ENCODE peak calls at places on chromosomes 7 and 10, in nine cellular contexts. H is memory B cell; Z is spleen; I is NCI-H1092; X is activated gamma-delta T cell treated with anti-CD3 and anti-CD28 coated beads, Interleukin-2, amount 50 U/mL, for 16 hours; V is T-cell; O is A549; K is HT1080; F is NCI-H69. U is an unnamed sample.

GRCh38 chr7:147298611-147299043 is 1182.0 kb downstream of the CNTNAP2 start:
- DNase-seq in I (peak), O (no peak), X (no peak), V (no peak), F (peak), H (no peak), Z (no peak), K (no peak), U (no peak)

GRCh38 chr10:21532694-21533576 is 1.1 kb upstream of the MLLT10 start:
- DNase-seq in H (no peak), O (no peak), Z (no peak), F (peak), V (no peak), K (no peak), I (no peak), X (no peak), U (no peak)

GRCh38 chr10:122362621-122363020 is 11.9 kb upstream of the PLEKHA1 start:
- DNase-seq in X (no peak), V (no peak), Z (no peak), F (peak), O (no peak), K (peak), H (no peak), I (no peak), U (no peak)

GRCh38 chr10:3924344-3924743 is 139.3 kb upstream of the KLF6 start:
- DNase-seq in V (no peak), O (no peak), K (peak), H (no peak), F (no peak), I (no peak), X (no peak), Z (no peak), U (no peak)

GRCh38 chr7:135774284-135774683 is 25.7 kb upstream of the FAM180A start:
- DNase-seq in I (peak), V (no peak), Z (no peak), K (no peak), F (peak), H (no peak), O (peak), X (no peak), U (no peak)

GRCh38 chr7:132435016-132435990 is 141.0 kb downstream of the PLXNA4 start:
- DNase-seq in O (no peak), K (no peak), I (peak), H (no peak), F (peak), Z (peak), V (peak), X (no peak), U (no peak)

GRCh38 chr7:46811529-46811928 is 770.4 kb downstream of the TNS3 start:
- DNase-seq in F (no peak), I (no peak), V (no peak), X (no peak), O (no peak), K (peak), H (no peak), Z (no peak), U (no peak)

GRCh38 chr10:101965075-101965765 is 90.8 kb downstream of the ARMH3 start:
- DNase-seq in X (no peak), O (no peak), H (no peak), K (no peak), Z (no peak), F (peak), I (no peak), V (no peak), U (no peak)

GRCh38 chr7:7720193-7720592 is 1.8 kb upstream of the RPA3 start:
- DNase-seq in I (peak), K (no peak), H (no peak), V (no peak), Z (no peak), X (no peak), F (peak), O (no peak), U (no peak)

GRCh38 chr7:43141091-43141490 is 28.6 kb downstream of the HECW1 start:
- DNase-seq in O (no peak), Z (no peak), I (no peak), K (no peak), V (no peak), F (peak), X (no peak), H (no peak), U (no peak)

GRCh38 chr7:115127399-115128021 is 205.6 kb downstream of the MDFIC start:
- DNase-seq in O (no peak), Z (no peak), H (no peak), I (no peak), F (no peak), V (no peak), K (no peak), X (no peak), U (no peak)

GRCh38 chr10:27618906-27619305 is 114.8 kb downstream of the RAB18 start:
- DNase-seq in X (no peak), K (no peak), H (no peak), O (no peak), Z (no peak), V (no peak), F (no peak), I (no peak), U (no peak)

GRCh38 chr10:133143200-133143533 is 16.9 kb upstream of the KNDC1 start:
- DNase-seq in X (no peak), O (no peak), I (no peak), F (no peak), K (no peak), H (no peak), Z (no peak), V (no peak), U (no peak)

GRCh38 chr10:23404461-23404980 is 34.4 kb upstream of the OTUD1 start:
- DNase-seq in Z (no peak), O (no peak), X (no peak), H (no peak), V (no peak), I (no peak), F (no peak), K (no peak), U (no peak)

GRCh38 chr7:1357601-1358271 is 101.5 kb downstream of the MICALL2 start:
- DNase-seq in H (no peak), V (no peak), K (no peak), I (no peak), O (no peak), Z (peak), F (peak), X (no peak), U (no peak)

GRCh38 chr7:85489498-85489897 is 302.6 kb upstream of the SEMA3D start:
- DNase-seq in F (peak), Z (no peak), K (peak), I (no peak), H (no peak), O (no peak), V (no peak), X (no peak), U (no peak)

GRCh38 chr10:13615650-13616049 is 28.9 kb downstream of the PRPF18 start:
- DNase-seq in K (no peak), O (no peak), X (no peak), I (no peak), F (peak), Z (no peak), V (no peak), H (no peak), U (no peak)

GRCh38 chr10:63665765-63666164 is 144.6 kb downstream of the REEP3 start:
- DNase-seq in O (no peak), I (no peak), V (no peak), X (no peak), Z (no peak), H (no peak), K (no peak), F (no peak), U (no peak)

GRCh38 chr7:159177270-159178036 is 32.8 kb upstream of the VIPR2 start:
- DNase-seq in H (no peak), I (no peak), K (no peak), O (no peak), Z (no peak), V (no peak), X (no peak), F (no peak), U (no peak)

GRCh38 chr7:35630573-35630972 is 64.4 kb downstream of the HERPUD2 start:
- DNase-seq in O (no peak), Z (no peak), K (peak), F (peak), H (no peak), V (no peak), X (no peak), I (no peak), U (no peak)

GRCh38 chr7:8627322-8627721 is 193.9 kb downstream of the NXPH1 start:
- DNase-seq in O (no peak), V (no peak), X (no peak), I (peak), H (no peak), K (no peak), Z (no peak), F (peak), U (no peak)

GRCh38 chr7:28629216-28629848 is 217.0 kb downstream of the CREB5 start:
- DNase-seq in Z (no peak), H (no peak), X (no peak), I (no peak), F (no peak), V (no peak), K (peak), O (no peak), U (no peak)

GRCh38 chr10:10605551-10606081 is 412.1 kb upstream of the CELF2 start:
- DNase-seq in X (no peak), K (peak), I (no peak), O (no peak), V (no peak), F (no peak), H (no peak), Z (no peak), U (no peak)

GRCh38 chr7:43537765-43538403 is 45.0 kb upstream of the STK17A start:
- DNase-seq in K (no peak), X (no peak), I (no peak), O (no peak), V (no peak), F (no peak), H (no peak), Z (no peak), U (no peak)

U was measured in naive thymus-derived CD4-positive, alpha-beta T cell.